ENCODE peak calls at places on chromosome 12, in six cellular contexts. One of them, this sample, is unnamed.
A peak's percentile ranks its signal among the peaks of the same experiment; 100 is the strongest.

GRCh38 chr12:94707892-94708291 is 57.5 kb upstream of the TMCC3 start:
- DNase-seq in ovary: peak; percentile 78
- DNase-seq in uterus: peak; percentile 81
- DNase-seq in heart left ventricle: no peak
- DNase-seq in HCT116: no peak
- DNase-seq in IMR-90: peak; percentile 55
- DNase-seq in this sample: no peak

GRCh38 chr12:114611145-114612018 is 72.6 kb downstream of the TBX3 start:
- DNase-seq in ovary: no peak
- DNase-seq in uterus: no peak
- DNase-seq in heart left ventricle: no peak
- DNase-seq in HCT116: no peak
- DNase-seq in IMR-90: no peak
- DNase-seq in this sample: peak; percentile 50

GRCh38 chr12:2836004-2836403 is 1.2 kb upstream of the NRIP2 start:
- DNase-seq in ovary: no peak
- DNase-seq in uterus: no peak
- DNase-seq in heart left ventricle: no peak
- DNase-seq in HCT116: no peak
- DNase-seq in IMR-90: no peak
- DNase-seq in this sample: no peak

GRCh38 chr12:3305904-3306619 is 184.9 kb upstream of the PRMT8 start:
- DNase-seq in ovary: no peak
- DNase-seq in uterus: no peak
- DNase-seq in heart left ventricle: no peak
- DNase-seq in HCT116: no peak
- DNase-seq in IMR-90: no peak
- DNase-seq in this sample: no peak

GRCh38 chr12:123828120-123828519 is 66.0 kb downstream of the DNAH10 start:
- DNase-seq in ovary: no peak
- DNase-seq in uterus: no peak
- DNase-seq in heart left ventricle: no peak
- DNase-seq in HCT116: no peak
- DNase-seq in IMR-90: no peak
- DNase-seq in this sample: no peak

GRCh38 chr12:104710940-104711725 is 247.0 kb downstream of the SLC41A2 start:
- DNase-seq in ovary: no peak
- DNase-seq in uterus: no peak
- DNase-seq in heart left ventricle: no peak
- DNase-seq in HCT116: no peak
- DNase-seq in IMR-90: peak; percentile 76
- DNase-seq in this sample: no peak

GRCh38 chr12:1890810-1891209 is 27.6 kb downstream of the CACNA2D4 start:
- DNase-seq in ovary: no peak
- DNase-seq in uterus: no peak
- DNase-seq in heart left ventricle: no peak
- DNase-seq in HCT116: no peak
- DNase-seq in IMR-90: no peak
- DNase-seq in this sample: no peak

GRCh38 chr12:46549527-46550265 is 177.1 kb upstream of the SLC38A2 start:
- DNase-seq in ovary: no peak
- DNase-seq in uterus: no peak
- DNase-seq in heart left ventricle: no peak
- DNase-seq in HCT116: peak; percentile 84
- DNase-seq in IMR-90: peak; percentile 97
- DNase-seq in this sample: no peak

GRCh38 chr12:59041241-59042121 is 121.2 kb upstream of the LRIG3 start:
- DNase-seq in ovary: no peak
- DNase-seq in uterus: no peak
- DNase-seq in heart left ventricle: no peak
- DNase-seq in HCT116: peak; percentile 36
- DNase-seq in IMR-90: peak; percentile 96
- DNase-seq in this sample: no peak

GRCh38 chr12:115752913-115753726 is 524.4 kb downstream of the MED13L start:
- DNase-seq in ovary: peak; percentile 29
- DNase-seq in uterus: peak; percentile 36
- DNase-seq in heart left ventricle: peak; percentile 29
- DNase-seq in HCT116: peak; percentile 42
- DNase-seq in IMR-90: peak; percentile 77
- DNase-seq in this sample: no peak

GRCh38 chr12:40980346-40981005 is 207.6 kb upstream of the PDZRN4 start:
- DNase-seq in ovary: no peak
- DNase-seq in uterus: no peak
- DNase-seq in heart left ventricle: no peak
- DNase-seq in HCT116: peak; percentile 12
- DNase-seq in IMR-90: peak; percentile 2
- DNase-seq in this sample: no peak

GRCh38 chr12:56487448-56488040 is 417 bp downstream of the GLS2 start:
- DNase-seq in ovary: peak; percentile 69
- DNase-seq in uterus: peak; percentile 39
- DNase-seq in heart left ventricle: no peak
- DNase-seq in HCT116: no peak
- DNase-seq in IMR-90: no peak
- DNase-seq in this sample: peak; percentile 22

GRCh38 chr12:41802803-41803202 is 341.9 kb downstream of the GXYLT1 start:
- DNase-seq in ovary: no peak
- DNase-seq in uterus: no peak
- DNase-seq in heart left ventricle: no peak
- DNase-seq in HCT116: no peak
- DNase-seq in IMR-90: no peak
- DNase-seq in this sample: no peak

GRCh38 chr12:8779281-8779680 is 43.1 kb upstream of the A2ML1 start:
- DNase-seq in ovary: no peak
- DNase-seq in uterus: no peak
- DNase-seq in heart left ventricle: no peak
- DNase-seq in HCT116: no peak
- DNase-seq in IMR-90: no peak
- DNase-seq in this sample: no peak

GRCh38 chr12:104671407-104672095 is 214.8 kb downstream of the CHST11 start:
- DNase-seq in ovary: peak; percentile 71
- DNase-seq in uterus: peak; percentile 68
- DNase-seq in heart left ventricle: peak; percentile 91
- DNase-seq in HCT116: peak; percentile 93
- DNase-seq in IMR-90: peak; percentile 84
- DNase-seq in this sample: peak; percentile 97

GRCh38 chr12:32052300-32052691 is 54.4 kb upstream of the BICD1 start:
- DNase-seq in ovary: no peak
- DNase-seq in uterus: no peak
- DNase-seq in heart left ventricle: no peak
- DNase-seq in HCT116: no peak
- DNase-seq in IMR-90: no peak
- DNase-seq in this sample: no peak

GRCh38 chr12:132167610-132168310 is 23.5 kb downstream of the NOC4L start:
- DNase-seq in ovary: no peak
- DNase-seq in uterus: no peak
- DNase-seq in heart left ventricle: peak; percentile 7
- DNase-seq in HCT116: no peak
- DNase-seq in IMR-90: no peak
- DNase-seq in this sample: no peak

GRCh38 chr12:111270128-111270651 is 98.7 kb downstream of the PHETA1 start:
- DNase-seq in ovary: no peak
- DNase-seq in uterus: no peak
- DNase-seq in heart left ventricle: no peak
- DNase-seq in HCT116: no peak
- DNase-seq in IMR-90: no peak
- DNase-seq in this sample: no peak

GRCh38 chr12:120006248-120006975 is 17.4 kb downstream of the BICDL1 start:
- DNase-seq in ovary: no peak
- DNase-seq in uterus: no peak
- DNase-seq in heart left ventricle: no peak
- DNase-seq in HCT116: no peak
- DNase-seq in IMR-90: no peak
- DNase-seq in this sample: no peak

GRCh38 chr12:2752676-2753371 is 41.9 kb upstream of the FKBP4 start:
- DNase-seq in ovary: peak; percentile 90
- DNase-seq in uterus: peak; percentile 77
- DNase-seq in heart left ventricle: peak; percentile 73
- DNase-seq in HCT116: peak; percentile 16
- DNase-seq in IMR-90: peak; percentile 57
- DNase-seq in this sample: peak; percentile 40

GRCh38 chr12:101826766-101827368 is 3.9 kb downstream of the GNPTAB start:
- DNase-seq in ovary: no peak
- DNase-seq in uterus: no peak
- DNase-seq in heart left ventricle: no peak
- DNase-seq in HCT116: no peak
- DNase-seq in IMR-90: no peak
- DNase-seq in this sample: no peak

GRCh38 chr12:47078733-47079364 is 572 bp upstream of the PCED1B start:
- DNase-seq in ovary: peak; percentile 48
- DNase-seq in uterus: peak; percentile 34
- DNase-seq in heart left ventricle: peak; percentile 25
- DNase-seq in HCT116: no peak
- DNase-seq in IMR-90: peak; percentile 37
- DNase-seq in this sample: peak; percentile 86

GRCh38 chr12:75751769-75752471 is 240.5 kb upstream of the KRR1 start:
- DNase-seq in ovary: no peak
- DNase-seq in uterus: no peak
- DNase-seq in heart left ventricle: no peak
- DNase-seq in HCT116: no peak
- DNase-seq in IMR-90: peak; percentile 25
- DNase-seq in this sample: no peak

GRCh38 chr12:24838531-24838950 is 110.4 kb downstream of the BCAT1 start:
- DNase-seq in ovary: no peak
- DNase-seq in uterus: peak; percentile 30
- DNase-seq in heart left ventricle: no peak
- DNase-seq in HCT116: no peak
- DNase-seq in IMR-90: peak; percentile 87
- DNase-seq in this sample: no peak

GRCh38 chr12:20369164-20370000 is 1.0 kb downstream of the PDE3A start:
- DNase-seq in ovary: peak; percentile 75
- DNase-seq in uterus: peak; percentile 71
- DNase-seq in heart left ventricle: peak; percentile 92
- DNase-seq in HCT116: no peak
- DNase-seq in IMR-90: peak; percentile 39
- DNase-seq in this sample: peak; percentile 92
- TF ChIP-seq POLR2A in ovary: no peak
- TF ChIP-seq POLR2A in uterus: no peak
- TF ChIP-seq POLR2A in heart left ventricle: peak; percentile 91
- TF ChIP-seq POLR2A in HCT116: no peak
- TF ChIP-seq POLR2A in IMR-90: no peak
- TF ChIP-seq POLR2A in this sample: no peak

GRCh38 chr12:97957109-97957508 is 494.5 kb downstream of the RMST start:
- DNase-seq in ovary: no peak
- DNase-seq in uterus: no peak
- DNase-seq in heart left ventricle: no peak
- DNase-seq in HCT116: no peak
- DNase-seq in IMR-90: no peak
- DNase-seq in this sample: no peak

GRCh38 chr12:97960225-97960624 is 497.6 kb downstream of the RMST start:
- DNase-seq in ovary: no peak
- DNase-seq in uterus: no peak
- DNase-seq in heart left ventricle: no peak
- DNase-seq in HCT116: no peak
- DNase-seq in IMR-90: no peak
- DNase-seq in this sample: no peak

GRCh38 chr12:97960741-97961608 is 498.4 kb downstream of the RMST start:
- DNase-seq in ovary: no peak
- DNase-seq in uterus: no peak
- DNase-seq in heart left ventricle: no peak
- DNase-seq in HCT116: peak; percentile 8
- DNase-seq in IMR-90: no peak
- DNase-seq in this sample: no peak
- TF ChIP-seq CTCF in ovary: no peak
- TF ChIP-seq CTCF in uterus: peak; percentile 6
- TF ChIP-seq CTCF in heart left ventricle: peak; percentile 32
- TF ChIP-seq CTCF in HCT116: peak; percentile 29
- TF ChIP-seq CTCF in IMR-90: peak; percentile 7
- TF ChIP-seq CTCF in this sample: no peak

GRCh38 chr12:130218682-130219081 is 56.4 kb downstream of the FZD10 start:
- DNase-seq in ovary: no peak
- DNase-seq in uterus: no peak
- DNase-seq in heart left ventricle: no peak
- DNase-seq in HCT116: no peak
- DNase-seq in IMR-90: no peak
- DNase-seq in this sample: no peak

GRCh38 chr12:130213249-130213648 is 51.0 kb downstream of the FZD10 start:
- DNase-seq in ovary: no peak
- DNase-seq in uterus: no peak
- DNase-seq in heart left ventricle: no peak
- DNase-seq in HCT116: no peak
- DNase-seq in IMR-90: no peak
- DNase-seq in this sample: no peak

GRCh38 chr12:130220361-130220760 is 58.1 kb downstream of the FZD10 start:
- DNase-seq in ovary: no peak
- DNase-seq in uterus: no peak
- DNase-seq in heart left ventricle: no peak
- DNase-seq in HCT116: no peak
- DNase-seq in IMR-90: no peak
- DNase-seq in this sample: no peak

GRCh38 chr12:130212384-130212783 is 50.1 kb downstream of the FZD10 start:
- DNase-seq in ovary: no peak
- DNase-seq in uterus: no peak
- DNase-seq in heart left ventricle: no peak
- DNase-seq in HCT116: no peak
- DNase-seq in IMR-90: no peak
- DNase-seq in this sample: no peak

DNA sequence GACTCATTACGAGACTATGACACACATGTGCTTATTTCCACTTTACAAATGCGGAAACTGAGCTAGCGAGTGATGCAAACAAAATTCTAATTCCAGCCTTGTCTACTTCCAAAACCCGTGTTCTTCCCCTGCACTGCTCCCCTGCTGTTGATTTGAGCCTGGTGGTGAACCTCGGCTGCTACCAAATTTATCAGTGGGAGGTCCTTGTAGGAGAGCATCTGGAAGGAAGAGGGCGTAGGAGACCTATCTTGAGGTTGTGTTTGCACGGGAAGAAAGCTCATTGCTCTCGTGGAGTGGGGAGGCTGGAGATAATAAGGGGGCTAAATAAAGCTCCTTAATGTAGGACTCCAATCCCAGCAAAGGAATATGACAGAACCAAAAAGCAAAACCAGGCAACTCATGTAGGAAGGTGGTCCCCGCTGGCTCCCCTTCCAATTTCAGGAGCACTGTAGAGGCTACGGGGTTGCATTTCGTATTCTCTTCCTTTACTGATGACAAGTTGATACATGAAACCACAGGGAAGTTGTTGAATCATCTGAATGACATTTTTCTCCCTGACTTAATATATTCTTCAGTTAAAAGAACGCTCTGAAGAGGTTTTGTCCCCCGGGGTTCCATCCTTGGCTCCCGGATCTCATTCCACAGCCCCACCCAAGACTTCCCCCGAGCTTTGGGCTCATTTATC is 52.6 kb downstream of the FZD10 start:
- DNase-seq in ovary: no peak
- DNase-seq in uterus: no peak
- DNase-seq in heart left ventricle: no peak
- DNase-seq in HCT116: no peak
- DNase-seq in IMR-90: no peak
- DNase-seq in this sample: no peak
- TF ChIP-seq POLR2A in ovary: no peak
- TF ChIP-seq POLR2A in uterus: no peak
- TF ChIP-seq POLR2A in heart left ventricle: no peak
- TF ChIP-seq POLR2A in HCT116: no peak
- TF ChIP-seq POLR2A in IMR-90: no peak
- TF ChIP-seq POLR2A in this sample: no peak

DNA sequence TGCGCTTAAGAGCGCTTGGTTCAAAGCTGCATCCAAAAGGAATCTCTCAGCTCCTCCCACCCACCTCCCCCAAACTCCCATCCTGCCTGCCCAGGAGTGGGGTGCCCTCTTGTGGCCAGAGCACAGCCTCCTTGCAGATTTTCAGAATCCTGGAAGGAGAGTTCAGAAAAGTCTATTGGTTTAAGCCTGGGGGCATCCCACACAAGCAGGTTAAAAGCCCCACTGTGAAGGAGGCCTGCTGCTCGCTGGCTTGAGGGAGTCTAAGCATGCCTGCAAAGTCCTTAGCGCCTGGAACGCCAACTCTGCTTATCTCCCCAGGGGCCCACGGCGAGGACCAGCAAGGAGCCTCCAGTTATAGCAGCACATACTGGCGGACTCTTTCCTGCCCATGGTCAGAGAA is 297.1 kb downstream of the KSR2 start:
- DNase-seq in ovary: no peak
- DNase-seq in uterus: no peak
- DNase-seq in heart left ventricle: no peak
- DNase-seq in HCT116: peak; percentile 29
- DNase-seq in IMR-90: no peak
- DNase-seq in this sample: no peak
- TF ChIP-seq CTCF in ovary: no peak
- TF ChIP-seq CTCF in uterus: no peak
- TF ChIP-seq CTCF in heart left ventricle: peak; percentile 28
- TF ChIP-seq CTCF in HCT116: peak; percentile 74
- TF ChIP-seq CTCF in IMR-90: no peak
- TF ChIP-seq CTCF in this sample: no peak

This sample was measured in lower leg skin.